ENCODE peak calls at places on chromosomes 13 and 19, in eight cellular contexts. H, P, C, O, J, Q, K and G are unnamed samples.

GRCh38 chr19:20367811-20368294 is 197.7 kb downstream of the ZNF737 start:
- DNase-seq in H (no peak), P (no peak), C (no peak), O (no peak), J (no peak), Q (no peak), K (peak), G (no peak)

GRCh38 chr19:10864538-10864899 is 6.8 kb upstream of the CARM1 start:
- DNase-seq in H (peak), P (peak), C (peak), O (peak), J (no peak), Q (peak), K (peak), G (peak)

GRCh38 chr19:12841094-12841493 is 2.8 kb downstream of the MAST1 start:
- DNase-seq in H (peak), P (no peak), C (no peak), O (no peak), J (peak), Q (no peak), K (no peak), G (no peak)

GRCh38 chr19:41296323-41296935 is 13.5 kb upstream of the CCDC97 start:
- DNase-seq in H (no peak), P (no peak), C (no peak), O (no peak), J (no peak), Q (no peak), K (no peak), G (no peak)

GRCh38 chr19:3151563-3152430 is 16.0 kb downstream of the GNA15 start:
- DNase-seq in H (no peak), P (no peak), C (no peak), O (no peak), J (peak), Q (no peak), K (no peak), G (no peak)

GRCh38 chr13:49134305-49134704 is 85.8 kb upstream of the MLNR start:
- DNase-seq in H (no peak), P (no peak), C (no peak), O (no peak), J (no peak), Q (no peak), K (no peak), G (no peak)

GRCh38 chr19:55386515-55386947 is 799 bp downstream of the RPL28 start:
- DNase-seq in H (peak), P (no peak), C (no peak), O (no peak), J (peak), Q (no peak), K (no peak), G (no peak)

GRCh38 chr19:30696514-30696913 is 324.3 kb downstream of the ZNF536 start:
- DNase-seq in H (no peak), P (no peak), C (no peak), O (no peak), J (peak), Q (peak), K (no peak), G (no peak)

GRCh38 chr13:93450226-93450625 is 223.6 kb downstream of the GPC6 start:
- DNase-seq in H (no peak), P (no peak), C (no peak), O (no peak), J (no peak), Q (no peak), K (no peak), G (no peak)

GRCh38 chr13:54687173-54687572 is 1658.6 kb downstream of the OLFM4 start:
- DNase-seq in H (no peak), P (no peak), C (no peak), O (no peak), J (no peak), Q (no peak), K (no peak), G (no peak)

GRCh38 chr19:36032251-36033104 is at the start of gene CLIP3:
- DNase-seq in H (no peak), P (no peak), C (peak), O (peak), J (peak), Q (peak), K (no peak), G (no peak)

GRCh38 chr13:99496322-99497142 is 4.7 kb upstream of the TM9SF2 start:
- DNase-seq in H (peak), P (no peak), C (no peak), O (peak), J (no peak), Q (peak), K (peak), G (peak)

GRCh38 chr19:44694184-44694579 is 4.8 kb upstream of the CEACAM16 start:
- DNase-seq in H (no peak), P (no peak), C (no peak), O (no peak), J (no peak), Q (no peak), K (no peak), G (no peak)

GRCh38 chr13:24271611-24272451 is 37.5 kb upstream of the C1QTNF9 start:
- DNase-seq in H (peak), P (no peak), C (peak), O (peak), J (peak), Q (peak), K (peak), G (peak)
- TF ChIP-seq POLR2A in H (peak), P (no peak), C (no peak), O (peak), J (no peak), Q (no peak), K (no peak), G (no peak)

GRCh38 chr19:746208-746819 is 4.6 kb upstream of the MISP start:
- DNase-seq in H (no peak), P (no peak), C (no peak), O (no peak), J (peak), Q (no peak), K (no peak), G (no peak)

GRCh38 chr19:746956-747355 is 4.0 kb upstream of the MISP start:
- DNase-seq in H (no peak), P (no peak), C (no peak), O (no peak), J (peak), Q (no peak), K (no peak), G (no peak)

GRCh38 chr19:748274-748598 is 2.7 kb upstream of the MISP start:
- DNase-seq in H (no peak), P (no peak), C (no peak), O (peak), J (peak), Q (no peak), K (peak), G (no peak)

GRCh38 chr19:749811-750210 is 1.1 kb upstream of the MISP start:
- DNase-seq in H (no peak), P (no peak), C (no peak), O (no peak), J (no peak), Q (no peak), K (no peak), G (no peak)

GRCh38 chr19:747432-748273 is 3.3 kb upstream of the MISP start:
- DNase-seq in H (no peak), P (no peak), C (no peak), O (no peak), J (peak), Q (no peak), K (no peak), G (no peak)
- TF ChIP-seq POLR2A in H (no peak), P (no peak), C (no peak), O (no peak), J (no peak), Q (no peak), K (no peak), G (no peak)

GRCh38 chr13:30308548-30308947 is 1.2 kb upstream of the KATNAL1 start:
- DNase-seq in H (no peak), P (no peak), C (no peak), O (no peak), J (no peak), Q (no peak), K (no peak), G (no peak)

GRCh38 chr13:30305456-30305855 is 1.9 kb downstream of the KATNAL1 start:
- DNase-seq in H (no peak), P (no peak), C (no peak), O (no peak), J (no peak), Q (no peak), K (no peak), G (no peak)

GRCh38 chr13:30307194-30307965 is at the start of gene KATNAL1:
- DNase-seq in H (peak), P (peak), C (peak), O (peak), J (peak), Q (peak), K (peak), G (peak)

GRCh38 chr13:30307966-30308290 is 577 bp upstream of the KATNAL1 start:
- DNase-seq in H (no peak), P (no peak), C (no peak), O (no peak), J (no peak), Q (no peak), K (no peak), G (no peak)

GRCh38 chr13:30306762-30307193 is 573 bp downstream of the KATNAL1 start:
- DNase-seq in H (peak), P (peak), C (peak), O (peak), J (peak), Q (peak), K (peak), G (peak)
- TF ChIP-seq POLR2A in H (no peak), P (no peak), C (peak), O (no peak), J (no peak), Q (no peak), K (no peak), G (no peak)

DNA sequence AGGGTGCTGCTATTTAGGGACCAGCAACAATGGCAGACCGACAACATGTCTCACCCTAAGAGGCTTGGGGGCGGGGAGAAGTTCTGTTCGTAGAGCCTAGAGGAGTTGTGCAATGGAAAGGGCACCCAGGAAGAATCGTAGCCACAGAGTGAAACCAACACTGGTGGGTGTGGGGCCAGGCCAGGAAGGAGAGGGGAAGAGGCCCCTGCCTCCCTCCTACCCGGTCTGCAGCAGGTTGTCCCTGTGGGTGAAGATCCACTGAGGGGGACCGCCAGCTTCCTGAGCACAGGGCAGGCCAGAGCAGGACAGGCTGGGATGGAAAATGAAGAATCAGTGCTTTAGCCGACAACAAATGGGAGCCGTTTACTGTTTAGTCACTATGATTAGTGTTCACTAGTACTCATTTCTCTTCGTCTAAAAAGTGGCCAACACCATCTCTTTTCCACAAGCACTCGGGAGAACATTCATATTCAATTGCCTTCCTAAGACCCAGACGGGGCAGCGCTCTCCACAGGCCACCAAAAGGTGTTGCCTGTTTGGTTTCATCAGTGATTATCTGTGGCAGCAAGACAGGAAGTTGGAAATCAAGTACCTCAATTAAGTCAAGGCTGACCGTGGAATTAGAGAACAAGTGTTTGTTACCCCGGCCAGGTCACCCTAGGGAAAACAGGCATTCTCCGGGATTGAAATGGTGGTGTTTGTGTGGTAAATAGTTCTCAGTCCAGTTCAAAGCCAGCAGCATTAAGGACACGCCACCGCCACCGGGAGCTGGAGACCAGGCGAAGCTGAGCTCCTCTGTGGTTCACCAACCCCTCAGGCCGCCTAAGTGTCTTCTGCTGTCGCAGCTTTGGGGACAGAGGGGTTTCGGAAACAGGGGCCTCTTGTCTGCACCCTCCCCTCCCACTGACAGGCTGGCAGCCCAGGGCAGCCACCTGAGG is 1.0 kb upstream of the ATP11A start:
- DNase-seq in H (peak), P (no peak), C (no peak), O (peak), J (no peak), Q (no peak), K (peak), G (no peak)
- TF ChIP-seq POLR2A in H (no peak), P (no peak), C (no peak), O (no peak), J (peak), Q (no peak), K (no peak), G (no peak)

DNA sequence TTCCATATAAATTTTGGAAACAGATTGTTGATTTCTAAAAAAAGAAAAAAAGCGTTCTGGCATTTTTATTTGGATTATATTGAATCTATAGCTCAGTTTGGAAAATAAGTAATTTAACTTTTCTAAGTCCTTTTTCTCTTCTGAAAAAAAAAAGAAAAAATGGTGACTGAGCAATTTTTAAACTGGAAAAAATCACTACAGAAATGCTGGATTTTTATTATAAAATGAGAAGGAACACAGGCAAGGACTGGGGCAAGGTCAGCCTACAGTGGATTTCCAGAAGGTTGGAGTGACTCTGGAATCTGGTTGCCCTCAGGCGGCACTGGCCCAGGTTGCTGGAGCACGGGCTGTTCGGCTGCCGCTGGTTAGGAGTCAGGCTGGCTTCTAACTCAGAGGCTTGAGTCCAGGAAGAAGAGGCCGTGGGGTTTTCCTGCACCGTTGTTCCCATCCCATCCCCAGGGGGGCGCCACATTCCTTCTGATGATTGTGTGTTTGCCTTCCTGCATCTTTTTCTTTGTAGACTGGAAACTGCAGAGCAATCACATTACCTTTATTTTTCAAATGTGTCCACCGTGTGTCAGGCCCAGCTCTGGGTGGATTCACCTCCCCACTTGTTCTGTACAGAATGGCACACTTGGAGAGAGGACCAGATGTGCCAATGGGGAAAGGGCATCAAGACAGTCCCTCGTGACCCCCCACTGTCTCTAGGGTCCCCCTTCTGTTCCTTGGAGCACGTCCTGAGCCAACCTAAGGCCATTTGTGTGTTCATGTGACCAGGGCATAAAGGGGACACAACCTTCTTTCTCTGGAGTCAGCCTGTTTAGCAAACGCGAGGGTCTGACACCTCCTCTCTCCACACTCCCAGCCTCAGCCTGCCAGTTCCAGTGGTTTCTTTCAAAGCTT is 44.5 kb upstream of the GTF3A start:
- DNase-seq in H (peak), P (peak), C (no peak), O (peak), J (peak), Q (peak), K (peak), G (peak)
- TF ChIP-seq POLR2A in H (no peak), P (no peak), C (no peak), O (no peak), J (no peak), Q (no peak), K (no peak), G (no peak)

GRCh38 chr13:76634431-76635191 is 251.6 kb downstream of the KCTD12 start:
- DNase-seq in H (no peak), P (no peak), C (no peak), O (no peak), J (no peak), Q (no peak), K (no peak), G (no peak)

GRCh38 chr13:76630629-76631028 is 255.6 kb downstream of the KCTD12 start:
- DNase-seq in H (no peak), P (no peak), C (no peak), O (no peak), J (no peak), Q (no peak), K (no peak), G (no peak)

GRCh38 chr13:76636881-76637280 is 249.3 kb downstream of the KCTD12 start:
- DNase-seq in H (no peak), P (no peak), C (no peak), O (no peak), J (no peak), Q (no peak), K (no peak), G (no peak)

GRCh38 chr13:76635232-76636021 is 250.8 kb downstream of the KCTD12 start:
- DNase-seq in H (no peak), P (no peak), C (no peak), O (no peak), J (no peak), Q (no peak), K (no peak), G (no peak)

GRCh38 chr13:76632388-76633044 is 253.7 kb downstream of the KCTD12 start:
- DNase-seq in H (no peak), P (no peak), C (no peak), O (no peak), J (no peak), Q (no peak), K (no peak), G (no peak)
- TF ChIP-seq POLR2A in H (no peak), P (no peak), C (no peak), O (no peak), J (no peak), Q (no peak), K (no peak), G (no peak)

GRCh38 chr19:1224047-1224825 is 13.6 kb downstream of the CBARP start:
- DNase-seq in H (no peak), P (no peak), C (no peak), O (no peak), J (no peak), Q (no peak), K (no peak), G (no peak)

GRCh38 chr19:1225451-1226226 is 12.2 kb downstream of the CBARP start:
- DNase-seq in H (no peak), P (no peak), C (no peak), O (no peak), J (no peak), Q (no peak), K (no peak), G (no peak)

GRCh38 chr19:1226227-1226518 is 11.6 kb downstream of the CBARP start:
- DNase-seq in H (no peak), P (no peak), C (no peak), O (no peak), J (peak), Q (no peak), K (no peak), G (no peak)

GRCh38 chr19:1223018-1223855 is 14.6 kb downstream of the CBARP start:
- DNase-seq in H (no peak), P (no peak), C (peak), O (peak), J (peak), Q (no peak), K (no peak), G (no peak)

DNA sequence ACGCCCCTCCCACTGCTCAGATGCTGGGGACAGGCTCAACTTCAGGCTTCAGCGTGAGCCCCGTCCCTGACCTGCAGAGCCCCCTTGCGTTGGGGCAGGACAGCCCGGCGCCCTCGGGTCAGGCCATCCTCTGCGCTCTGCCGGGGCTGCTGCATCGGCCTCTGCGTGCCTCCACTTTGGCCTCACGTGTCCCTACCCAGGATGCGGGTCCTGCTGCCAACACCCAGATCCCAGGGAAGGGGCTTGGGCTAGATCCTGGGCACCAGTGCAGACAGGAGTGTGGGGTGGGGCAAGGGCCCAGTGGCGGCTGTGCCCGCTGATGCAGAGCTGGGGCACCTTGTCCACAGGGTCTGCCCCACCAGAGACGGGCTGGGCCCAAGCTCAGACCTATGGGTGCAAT is 13.0 kb downstream of the CBARP start:
- DNase-seq in H (no peak), P (no peak), C (no peak), O (no peak), J (peak), Q (no peak), K (no peak), G (no peak)
- TF ChIP-seq POLR2A in H (no peak), P (no peak), C (no peak), O (no peak), J (no peak), Q (no peak), K (no peak), G (no peak)

GRCh38 chr19:18223860-18224524 is 2.2 kb downstream of the PDE4C start:
- DNase-seq in H (peak), P (no peak), C (no peak), O (peak), J (peak), Q (peak), K (no peak), G (no peak)
- TF ChIP-seq POLR2A in H (no peak), P (no peak), C (no peak), O (no peak), J (no peak), Q (no peak), K (no peak), G (no peak)

DNA sequence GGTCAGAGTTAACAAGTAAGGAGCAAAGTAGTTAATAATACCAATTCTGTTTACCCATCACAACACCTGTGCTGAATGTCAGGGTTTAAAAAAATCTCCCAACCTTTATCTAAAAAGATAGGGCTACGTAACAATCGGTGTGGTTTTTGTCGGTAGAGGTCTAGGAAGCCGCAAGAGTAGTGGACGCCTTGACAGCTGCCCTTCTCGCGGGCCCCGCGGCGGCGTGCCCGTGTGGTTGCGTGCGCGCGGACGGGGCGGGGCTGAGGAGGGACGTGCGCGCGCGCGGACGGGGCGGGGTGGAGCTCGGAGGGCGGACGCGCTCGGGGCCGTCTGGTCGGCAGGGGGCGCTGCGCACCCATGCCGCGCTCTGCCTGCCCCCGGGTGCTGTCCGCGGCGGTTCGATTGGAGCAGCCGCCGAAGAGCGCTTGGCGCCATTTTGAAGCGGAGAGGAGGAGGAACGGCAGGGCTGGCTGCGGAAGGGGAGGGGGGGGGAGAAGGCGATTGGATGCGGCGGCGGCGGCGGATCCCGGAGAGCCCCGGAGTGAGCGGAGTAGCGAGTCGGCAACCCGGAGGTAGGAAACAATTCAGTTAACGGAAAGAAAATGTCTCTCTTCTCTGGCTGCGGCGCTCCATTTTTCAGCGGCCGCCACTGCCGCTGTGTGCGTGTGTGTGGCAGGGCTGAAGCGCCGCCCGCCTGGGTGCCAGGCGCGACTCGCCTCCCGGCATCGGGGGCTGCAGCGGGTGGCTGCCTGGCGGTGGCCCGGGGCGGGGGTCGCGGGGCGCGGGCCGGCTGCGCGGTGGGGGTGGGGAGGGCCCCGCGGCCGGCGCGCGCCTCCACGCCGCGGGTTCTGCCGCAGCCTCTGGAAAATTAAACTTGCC is at the start of gene PDS5B:
- DNase-seq in H (peak), P (peak), C (peak), O (peak), J (peak), Q (peak), K (peak), G (peak)
- TF ChIP-seq POLR2A in H (peak), P (peak), C (peak), O (peak), J (peak), Q (peak), K (no peak), G (no peak)